ENCODE peak calls at places on chromosomes 13 and 19, in nine cellular contexts. One of them, this sample, is unnamed.

GRCh38 chr19:16470911-16471811 is 609 bp downstream of the EPS15L1 start:
- DNase-seq in AG04450: no peak
- DNase-seq in neural crest cell: peak; percentile 16
- DNase-seq in GM10248: peak; percentile 50
- DNase-seq in foreskin keratinocyte: no peak
- DNase-seq in transverse colon: peak; percentile 26
- DNase-seq in lung: no peak
- DNase-seq in thoracic aorta: no peak
- DNase-seq in keratinocyte: no peak
- DNase-seq in this sample: no peak

GRCh38 chr19:50906217-50906616 is 5.0 kb downstream of the KLK4 start:
- DNase-seq in transverse colon: peak; percentile 14
- DNase-seq in lung: no peak
- DNase-seq in AG04450: no peak
- DNase-seq in keratinocyte: no peak
- DNase-seq in thoracic aorta: no peak
- DNase-seq in foreskin keratinocyte: no peak
- DNase-seq in GM10248: peak; percentile 46
- DNase-seq in neural crest cell: peak; percentile 46
- DNase-seq in this sample: no peak

GRCh38 chr19:34667349-34668076 is 9.4 kb downstream of the SCGB2B2 start:
- DNase-seq in transverse colon: no peak
- DNase-seq in neural crest cell: no peak
- DNase-seq in thoracic aorta: no peak
- DNase-seq in keratinocyte: no peak
- DNase-seq in foreskin keratinocyte: no peak
- DNase-seq in GM10248: no peak
- DNase-seq in AG04450: no peak
- DNase-seq in lung: no peak
- DNase-seq in this sample: no peak

GRCh38 chr13:74574964-74575728 is 440.9 kb upstream of the KLF12 start:
- DNase-seq in GM10248: no peak
- DNase-seq in AG04450: no peak
- DNase-seq in transverse colon: no peak
- DNase-seq in foreskin keratinocyte: no peak
- DNase-seq in thoracic aorta: no peak
- DNase-seq in lung: no peak
- DNase-seq in neural crest cell: no peak
- DNase-seq in keratinocyte: no peak
- DNase-seq in this sample: no peak

GRCh38 chr19:37966211-37967072 is 59.4 kb downstream of the SIPA1L3 start:
- DNase-seq in foreskin keratinocyte: peak; percentile 65
- DNase-seq in neural crest cell: no peak
- DNase-seq in keratinocyte: peak; percentile 82
- DNase-seq in AG04450: no peak
- DNase-seq in transverse colon: no peak
- DNase-seq in thoracic aorta: no peak
- DNase-seq in GM10248: no peak
- DNase-seq in lung: no peak
- DNase-seq in this sample: no peak

GRCh38 chr19:31943305-31943704 is 402.1 kb upstream of the ZNF507 start:
- DNase-seq in lung: no peak
- DNase-seq in neural crest cell: peak; percentile 13
- DNase-seq in GM10248: no peak
- DNase-seq in keratinocyte: no peak
- DNase-seq in foreskin keratinocyte: no peak
- DNase-seq in thoracic aorta: no peak
- DNase-seq in AG04450: no peak
- DNase-seq in transverse colon: no peak
- DNase-seq in this sample: no peak

GRCh38 chr19:36210497-36210896 is 4.0 kb downstream of the ZNF565 start:
- DNase-seq in thoracic aorta: no peak
- DNase-seq in neural crest cell: no peak
- DNase-seq in foreskin keratinocyte: no peak
- DNase-seq in GM10248: no peak
- DNase-seq in keratinocyte: no peak
- DNase-seq in transverse colon: no peak
- DNase-seq in AG04450: no peak
- DNase-seq in lung: no peak
- DNase-seq in this sample: no peak

GRCh38 chr13:49456156-49456555 is 12.1 kb downstream of the SETDB2 start:
- DNase-seq in transverse colon: no peak
- DNase-seq in thoracic aorta: no peak
- DNase-seq in keratinocyte: no peak
- DNase-seq in lung: no peak
- DNase-seq in GM10248: no peak
- DNase-seq in AG04450: no peak
- DNase-seq in foreskin keratinocyte: no peak
- DNase-seq in neural crest cell: no peak
- DNase-seq in this sample: no peak

GRCh38 chr19:33666196-33666595 is 44.4 kb downstream of the CHST8 start:
- DNase-seq in GM10248: no peak
- DNase-seq in lung: no peak
- DNase-seq in thoracic aorta: no peak
- DNase-seq in keratinocyte: no peak
- DNase-seq in AG04450: no peak
- DNase-seq in foreskin keratinocyte: no peak
- DNase-seq in transverse colon: no peak
- DNase-seq in neural crest cell: no peak
- DNase-seq in this sample: no peak

GRCh38 chr13:109483369-109483768 is 303.0 kb downstream of the IRS2 start:
- DNase-seq in AG04450: no peak
- DNase-seq in lung: no peak
- DNase-seq in thoracic aorta: no peak
- DNase-seq in GM10248: no peak
- DNase-seq in keratinocyte: no peak
- DNase-seq in transverse colon: no peak
- DNase-seq in neural crest cell: no peak
- DNase-seq in foreskin keratinocyte: no peak
- DNase-seq in this sample: no peak

GRCh38 chr13:36086117-36086516 is 45.1 kb downstream of the DCLK1 start:
- DNase-seq in foreskin keratinocyte: no peak
- DNase-seq in lung: no peak
- DNase-seq in GM10248: no peak
- DNase-seq in transverse colon: no peak
- DNase-seq in AG04450: no peak
- DNase-seq in keratinocyte: no peak
- DNase-seq in thoracic aorta: no peak
- DNase-seq in neural crest cell: no peak
- DNase-seq in this sample: no peak

GRCh38 chr19:17659996-17660395 is 28.2 kb downstream of the UNC13A start:
- DNase-seq in lung: no peak
- DNase-seq in transverse colon: no peak
- DNase-seq in foreskin keratinocyte: no peak
- DNase-seq in AG04450: no peak
- DNase-seq in thoracic aorta: no peak
- DNase-seq in GM10248: no peak
- DNase-seq in neural crest cell: no peak
- DNase-seq in keratinocyte: no peak
- DNase-seq in this sample: no peak

GRCh38 chr19:50204811-50205675 is 1.6 kb downstream of the MYH14 start:
- DNase-seq in lung: peak; percentile 83
- DNase-seq in transverse colon: peak; percentile 95
- DNase-seq in neural crest cell: peak; percentile 25
- DNase-seq in GM10248: no peak
- DNase-seq in AG04450: no peak
- DNase-seq in foreskin keratinocyte: no peak
- DNase-seq in keratinocyte: no peak
- DNase-seq in thoracic aorta: no peak
- DNase-seq in this sample: no peak

GRCh38 chr13:110616103-110617101 is 1.1 kb downstream of the NAXD start:
- DNase-seq in keratinocyte: no peak
- DNase-seq in GM10248: peak; percentile 74
- DNase-seq in AG04450: no peak
- DNase-seq in transverse colon: peak; percentile 52
- DNase-seq in thoracic aorta: peak; percentile 30
- DNase-seq in lung: peak; percentile 37
- DNase-seq in neural crest cell: no peak
- DNase-seq in foreskin keratinocyte: no peak
- DNase-seq in this sample: no peak

GRCh38 chr13:59673301-59673700 is 490.4 kb downstream of the DIAPH3 start:
- DNase-seq in lung: no peak
- DNase-seq in thoracic aorta: no peak
- DNase-seq in GM10248: no peak
- DNase-seq in transverse colon: no peak
- DNase-seq in AG04450: no peak
- DNase-seq in foreskin keratinocyte: no peak
- DNase-seq in keratinocyte: no peak
- DNase-seq in neural crest cell: no peak
- DNase-seq in this sample: no peak

GRCh38 chr13:50128406-50129048 is 113.3 kb downstream of the KCNRG start:
- DNase-seq in keratinocyte: no peak
- DNase-seq in GM10248: no peak
- DNase-seq in transverse colon: no peak
- DNase-seq in neural crest cell: no peak
- DNase-seq in lung: no peak
- DNase-seq in foreskin keratinocyte: no peak
- DNase-seq in thoracic aorta: no peak
- DNase-seq in AG04450: no peak
- DNase-seq in this sample: no peak

GRCh38 chr19:7988307-7988706 is 17.1 kb downstream of the ELAVL1 start:
- DNase-seq in transverse colon: no peak
- DNase-seq in lung: no peak
- DNase-seq in keratinocyte: no peak
- DNase-seq in foreskin keratinocyte: peak; percentile 40
- DNase-seq in thoracic aorta: no peak
- DNase-seq in GM10248: no peak
- DNase-seq in AG04450: no peak
- DNase-seq in neural crest cell: no peak
- DNase-seq in this sample: no peak

GRCh38 chr13:114228176-114228575 is 6.5 kb upstream of the CDC16 start:
- DNase-seq in thoracic aorta: no peak
- DNase-seq in keratinocyte: no peak
- DNase-seq in foreskin keratinocyte: no peak
- DNase-seq in neural crest cell: no peak
- DNase-seq in AG04450: no peak
- DNase-seq in transverse colon: no peak
- DNase-seq in lung: no peak
- DNase-seq in GM10248: no peak
- DNase-seq in this sample: no peak

GRCh38 chr13:110312669-110313031 is 5.6 kb downstream of the COL4A2 start:
- DNase-seq in AG04450: no peak
- DNase-seq in neural crest cell: no peak
- DNase-seq in lung: no peak
- DNase-seq in foreskin keratinocyte: peak; percentile 62
- DNase-seq in keratinocyte: peak; percentile 65
- DNase-seq in thoracic aorta: no peak
- DNase-seq in GM10248: no peak
- DNase-seq in transverse colon: no peak
- DNase-seq in this sample: no peak

GRCh38 chr19:2038284-2039081 is 12.6 kb downstream of the MKNK2 start:
- DNase-seq in neural crest cell: no peak
- DNase-seq in AG04450: no peak
- DNase-seq in lung: no peak
- DNase-seq in transverse colon: no peak
- DNase-seq in thoracic aorta: no peak
- DNase-seq in foreskin keratinocyte: no peak
- DNase-seq in GM10248: no peak
- DNase-seq in keratinocyte: no peak
- DNase-seq in this sample: no peak

GRCh38 chr13:43963726-43964125 is 84.0 kb downstream of the LACC1 start:
- DNase-seq in neural crest cell: no peak
- DNase-seq in thoracic aorta: no peak
- DNase-seq in transverse colon: no peak
- DNase-seq in foreskin keratinocyte: no peak
- DNase-seq in GM10248: no peak
- DNase-seq in AG04450: no peak
- DNase-seq in lung: no peak
- DNase-seq in keratinocyte: no peak
- DNase-seq in this sample: no peak
- TF ChIP-seq CTCF in neural crest cell: no peak
- TF ChIP-seq CTCF in thoracic aorta: no peak
- TF ChIP-seq CTCF in transverse colon: no peak
- TF ChIP-seq CTCF in foreskin keratinocyte: peak; percentile 29
- TF ChIP-seq CTCF in GM10248: peak; percentile 20
- TF ChIP-seq CTCF in AG04450: no peak
- TF ChIP-seq CTCF in lung: no peak
- TF ChIP-seq CTCF in keratinocyte: peak; percentile 56
- TF ChIP-seq CTCF in this sample: no peak

DNA sequence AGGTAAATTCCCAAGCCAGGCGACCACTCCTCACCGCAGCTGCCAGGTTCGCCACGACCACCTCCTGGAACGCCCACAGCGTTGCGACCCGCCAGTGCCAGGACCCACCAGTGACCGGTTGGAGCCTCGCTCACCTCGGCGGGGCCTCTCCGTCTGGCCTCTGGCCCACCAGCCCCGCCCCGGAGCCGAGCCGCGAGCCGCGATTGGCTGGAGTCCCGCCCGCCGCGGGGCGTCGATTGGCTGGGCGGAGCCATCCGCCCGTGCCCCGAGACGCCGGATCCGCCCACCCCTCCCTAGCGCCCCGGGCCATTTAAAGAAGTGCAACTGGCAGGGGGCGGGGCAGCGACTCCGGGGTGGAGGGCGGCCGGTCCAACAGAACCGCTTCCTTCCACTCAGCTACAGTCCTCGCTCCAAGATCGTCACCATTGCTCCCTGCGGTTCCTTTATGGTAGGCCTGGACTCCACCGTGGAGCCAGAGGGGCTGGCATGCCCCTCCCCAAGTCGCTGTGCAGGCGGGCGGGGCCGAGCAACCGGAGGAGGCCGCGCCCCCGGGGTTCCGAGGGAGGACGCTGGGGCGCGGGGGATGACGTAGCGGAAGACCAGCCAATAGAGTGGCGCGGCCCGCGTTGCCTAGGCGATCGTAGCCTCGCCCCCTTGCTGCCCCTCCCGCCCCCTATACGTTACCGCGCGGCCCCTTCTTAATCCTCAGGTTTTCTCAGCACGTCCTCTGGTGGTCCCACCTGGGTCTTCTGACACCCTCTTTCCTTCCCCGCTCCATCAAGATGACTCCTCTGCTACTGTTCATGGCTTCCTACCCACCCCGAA is at the start of gene SERTAD3:
- DNase-seq in thoracic aorta: peak; percentile 94
- DNase-seq in AG04450: peak; percentile 82
- DNase-seq in keratinocyte: peak; percentile 64
- DNase-seq in foreskin keratinocyte: peak; percentile 82
- DNase-seq in GM10248: peak; percentile 98
- DNase-seq in lung: peak; percentile 96
- DNase-seq in transverse colon: peak; percentile 99
- DNase-seq in neural crest cell: peak; percentile 96
- DNase-seq in this sample: peak; percentile 97
- TF ChIP-seq CTCF in thoracic aorta: peak; percentile 28
- TF ChIP-seq CTCF in AG04450: no peak
- TF ChIP-seq CTCF in keratinocyte: peak; percentile 29
- TF ChIP-seq CTCF in foreskin keratinocyte: peak; percentile 38
- TF ChIP-seq CTCF in GM10248: peak; percentile 60
- TF ChIP-seq CTCF in lung: no peak
- TF ChIP-seq CTCF in transverse colon: no peak
- TF ChIP-seq CTCF in neural crest cell: peak; percentile 27
- TF ChIP-seq CTCF in this sample: peak; percentile 49

GRCh38 chr13:29105779-29106178 is 285.6 kb downstream of the MTUS2 start:
- DNase-seq in keratinocyte: no peak
- DNase-seq in foreskin keratinocyte: no peak
- DNase-seq in thoracic aorta: no peak
- DNase-seq in neural crest cell: no peak
- DNase-seq in GM10248: no peak
- DNase-seq in lung: no peak
- DNase-seq in transverse colon: no peak
- DNase-seq in AG04450: no peak
- DNase-seq in this sample: no peak
- TF ChIP-seq CTCF in keratinocyte: peak; percentile 20
- TF ChIP-seq CTCF in foreskin keratinocyte: no peak
- TF ChIP-seq CTCF in thoracic aorta: no peak
- TF ChIP-seq CTCF in neural crest cell: peak; percentile 48
- TF ChIP-seq CTCF in GM10248: no peak
- TF ChIP-seq CTCF in lung: no peak
- TF ChIP-seq CTCF in transverse colon: no peak
- TF ChIP-seq CTCF in AG04450: no peak
- TF ChIP-seq CTCF in this sample: peak; percentile 16

GRCh38 chr13:45393941-45394570 is 24.1 kb downstream of the SLC25A30 start:
- DNase-seq in transverse colon: peak; percentile 41
- DNase-seq in neural crest cell: no peak
- DNase-seq in thoracic aorta: no peak
- DNase-seq in GM10248: peak; percentile 59
- DNase-seq in foreskin keratinocyte: no peak
- DNase-seq in keratinocyte: no peak
- DNase-seq in AG04450: no peak
- DNase-seq in lung: no peak
- DNase-seq in this sample: no peak
- TF ChIP-seq CTCF in transverse colon: peak; percentile 57
- TF ChIP-seq CTCF in neural crest cell: peak; percentile 77
- TF ChIP-seq CTCF in thoracic aorta: peak; percentile 53
- TF ChIP-seq CTCF in GM10248: peak; percentile 56
- TF ChIP-seq CTCF in foreskin keratinocyte: peak; percentile 78
- TF ChIP-seq CTCF in keratinocyte: peak; percentile 75
- TF ChIP-seq CTCF in AG04450: peak; percentile 80
- TF ChIP-seq CTCF in lung: peak; percentile 14
- TF ChIP-seq CTCF in this sample: peak; percentile 92